ENCODE peak calls at places on chromosomes 16 and 17, in five cellular contexts. P, N, M, K and Y are unnamed samples.

GRCh38 chr17:83183951-83184506 is 104.6 kb downstream of the METRNL start:
- DNase-seq in P (no peak), M (no peak), K (no peak), N (no peak), Y (no peak)

GRCh38 chr16:11273721-11274324 is 394 bp upstream of the PRM3 start:
- DNase-seq in M (no peak), K (no peak), N (no peak), P (no peak), Y (no peak)

GRCh38 chr16:69872888-69873287 is 78.2 kb upstream of the CLEC18A start:
- DNase-seq in N (no peak), K (no peak), M (no peak), P (no peak), Y (peak; percentile 73)

GRCh38 chr16:88477631-88478030 is 24.6 kb downstream of the ZFPM1 start:
- DNase-seq in K (no peak), P (no peak), N (no peak), M (peak; percentile 60), Y (no peak)

GRCh38 chr17:68440526-68440925 is 16.8 kb downstream of the WIPI1 start:
- DNase-seq in K (no peak), N (no peak), P (no peak), M (no peak), Y (no peak)

GRCh38 chr16:9116141-9116540 is 24.7 kb downstream of the HAPSTR1 start:
- DNase-seq in N (no peak), P (no peak), M (no peak), K (no peak), Y (no peak)

GRCh38 chr16:13926507-13926906 is 6.6 kb downstream of the ERCC4 start:
- DNase-seq in K (no peak), M (no peak), P (no peak), N (no peak), Y (no peak)

GRCh38 chr17:38918129-38918913 is 7.1 kb upstream of the LASP1NB start:
- DNase-seq in P (no peak), M (no peak), K (no peak), N (no peak), Y (no peak)

GRCh38 chr16:12011565-12011964 is 35.0 kb downstream of the SNX29 start:
- DNase-seq in M (no peak), P (no peak), K (no peak), N (no peak), Y (no peak)

GRCh38 chr17:9475259-9475658 is 100.4 kb downstream of the STX8 start:
- DNase-seq in K (no peak), M (no peak), P (no peak), N (no peak), Y (no peak)

GRCh38 chr16:497258-497657 is 30.3 kb upstream of the CAPN15 start:
- DNase-seq in K (no peak), P (no peak), N (no peak), M (no peak), Y (no peak)

GRCh38 chr17:38428150-38428642 is at the start of gene ARHGAP23:
- DNase-seq in P (peak; percentile 60), M (peak; percentile 83), K (peak; percentile 72), N (peak; percentile 62), Y (peak; percentile 75)

GRCh38 chr17:63955232-63955631 is 17.5 kb downstream of the SCN4A start:
- DNase-seq in K (no peak), N (no peak), M (no peak), P (no peak), Y (no peak)

GRCh38 chr17:57501016-57501415 is 244.1 kb downstream of the CCDC182 start:
- DNase-seq in P (no peak), K (no peak), N (no peak), M (no peak), Y (no peak)

GRCh38 chr16:51031598-51031997 is 119.5 kb downstream of the SALL1 start:
- DNase-seq in M (no peak), N (no peak), P (no peak), K (no peak), Y (no peak)

GRCh38 chr16:2516391-2517240 is 2.9 kb downstream of the ATP6V0C start:
- DNase-seq in N (no peak), P (no peak), M (no peak), K (peak; percentile 10), Y (no peak)

GRCh38 chr16:46883353-46883689 is 841 bp upstream of the GPT2 start:
- DNase-seq in K (no peak), N (peak; percentile 17), P (no peak), M (no peak), Y (no peak)

DNA sequence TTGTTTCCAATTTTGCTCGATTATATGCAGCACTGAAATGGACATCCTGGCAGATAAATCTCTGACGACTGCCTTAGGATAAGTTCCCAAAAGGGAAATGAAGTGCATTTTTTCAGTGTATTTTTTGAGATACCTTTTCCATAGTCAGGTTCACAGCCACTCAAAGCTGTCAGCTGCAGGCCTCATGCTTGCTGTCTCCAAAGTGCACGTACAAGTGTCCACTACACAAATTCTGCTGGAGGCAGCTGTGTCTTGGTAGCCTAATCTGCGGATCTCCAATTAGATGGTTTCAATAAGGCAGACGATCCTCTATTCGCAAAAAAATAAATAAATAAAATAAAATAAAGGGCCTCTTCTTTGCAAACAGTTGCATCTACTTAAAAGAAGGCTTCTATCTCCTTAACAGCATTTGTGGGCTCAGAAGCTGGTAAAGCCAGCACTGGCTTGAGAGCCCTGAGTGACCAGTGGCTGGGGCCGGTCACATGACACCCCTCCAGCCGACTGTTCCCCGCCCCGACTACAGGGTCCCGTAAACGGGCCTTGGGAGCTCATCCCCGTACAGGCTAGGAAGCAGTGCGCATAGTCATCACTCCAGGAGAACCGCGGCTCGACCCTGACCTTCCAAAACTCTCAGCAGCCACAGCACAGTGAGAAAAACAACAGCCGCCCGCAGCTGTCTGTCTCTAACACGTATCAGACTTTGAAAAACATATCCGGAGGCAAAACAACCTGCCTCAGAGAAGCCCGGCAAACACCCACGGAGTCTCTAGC is 18.8 kb downstream of the RPH3AL start:
- DNase-seq in K (peak; percentile 33), N (peak; percentile 67), P (no peak), M (peak; percentile 34), Y (peak; percentile 73)
- TF ChIP-seq POLR2A in K (no peak), N (peak; percentile 35), P (no peak), M (no peak), Y (peak; percentile 45)

DNA sequence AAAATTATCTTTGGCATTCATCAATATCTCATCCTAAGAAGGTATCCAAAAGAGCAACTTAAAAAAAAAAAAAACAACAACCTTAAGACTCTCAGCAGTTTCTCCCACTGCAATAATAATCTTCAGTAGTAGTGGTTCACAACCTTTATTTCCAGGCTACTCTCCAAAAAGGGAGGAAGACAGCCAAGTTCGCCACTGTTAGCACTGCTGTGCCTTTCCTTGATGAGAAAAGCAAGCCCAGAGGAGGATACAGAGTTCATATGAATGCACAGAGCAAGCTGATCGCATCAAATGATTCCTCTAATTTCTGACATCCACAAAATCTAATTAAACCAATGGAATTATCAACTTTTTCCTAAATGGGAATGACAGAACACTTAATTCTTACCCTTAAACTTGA is 199.4 kb downstream of the AATF start:
- DNase-seq in M (no peak), P (no peak), K (no peak), N (no peak), Y (no peak)
- TF ChIP-seq POLR2A in M (no peak), P (no peak), K (no peak), N (no peak), Y (no peak)

GRCh38 chr17:42107124-42107523 is 5.4 kb downstream of the DHX58 start:
- DNase-seq in N (no peak), K (no peak), P (no peak), M (no peak), Y (no peak)

GRCh38 chr17:42106009-42106408 is 6.5 kb downstream of the DHX58 start:
- DNase-seq in N (no peak), P (no peak), M (no peak), K (no peak), Y (no peak)

GRCh38 chr17:42109086-42109485 is 3.4 kb downstream of the DHX58 start:
- DNase-seq in N (no peak), M (no peak), K (no peak), P (no peak), Y (no peak)

GRCh38 chr17:42110301-42111264 is 1.9 kb downstream of the DHX58 start:
- DNase-seq in K (no peak), M (no peak), P (no peak), N (no peak), Y (no peak)

DNA sequence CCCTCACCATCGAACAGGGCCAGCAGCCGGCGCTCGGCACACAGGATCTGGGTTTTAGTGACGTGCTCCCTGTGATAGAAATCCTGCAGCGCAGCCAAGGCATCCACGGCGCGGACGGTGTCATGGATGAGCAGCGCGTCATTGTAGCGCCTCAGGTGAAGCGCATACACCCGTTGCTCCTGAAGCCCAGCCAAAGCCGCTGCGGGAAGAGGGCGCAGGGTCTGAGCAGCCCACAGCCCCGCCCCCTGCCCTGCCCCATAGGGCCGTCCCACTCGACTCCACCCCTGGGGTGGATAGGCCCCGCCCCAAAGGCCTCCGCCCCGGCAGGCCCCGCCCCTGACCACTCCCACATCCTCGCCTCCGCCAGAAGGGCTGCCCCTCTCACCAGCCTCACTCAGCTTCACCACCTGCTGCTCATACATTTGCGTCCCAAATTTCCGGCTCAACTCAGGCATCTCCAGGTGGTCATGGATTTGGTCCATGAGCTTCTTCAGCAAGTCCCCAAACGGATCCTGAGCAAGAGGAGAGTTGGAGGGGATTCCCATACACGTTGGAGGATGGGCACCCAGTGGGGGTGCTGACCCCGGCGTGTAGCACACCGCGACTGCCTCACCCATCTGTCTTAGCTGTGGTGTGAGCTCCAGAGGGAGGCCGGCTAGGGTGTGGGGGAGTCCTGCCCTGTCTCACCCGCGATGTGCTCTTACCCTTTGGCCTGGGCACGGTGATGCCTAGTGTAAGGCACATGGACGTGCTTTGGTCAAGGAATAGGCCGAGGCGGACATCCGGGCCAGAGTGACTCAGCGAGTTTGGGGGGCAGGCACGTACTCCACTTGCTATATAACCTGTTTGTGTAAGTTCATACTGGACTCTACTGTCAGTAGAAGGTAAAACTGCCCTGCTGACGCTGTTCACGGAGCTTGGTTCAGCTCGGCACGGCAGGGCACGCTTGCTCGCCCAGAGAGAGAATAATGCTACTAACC is 4.6 kb downstream of the DHX58 start:
- DNase-seq in K (peak; percentile 32), M (peak; percentile 69), N (peak; percentile 92), P (peak; percentile 88), Y (peak; percentile 72)
- TF ChIP-seq POLR2A in K (no peak), M (no peak), N (no peak), P (no peak), Y (no peak)

DNA sequence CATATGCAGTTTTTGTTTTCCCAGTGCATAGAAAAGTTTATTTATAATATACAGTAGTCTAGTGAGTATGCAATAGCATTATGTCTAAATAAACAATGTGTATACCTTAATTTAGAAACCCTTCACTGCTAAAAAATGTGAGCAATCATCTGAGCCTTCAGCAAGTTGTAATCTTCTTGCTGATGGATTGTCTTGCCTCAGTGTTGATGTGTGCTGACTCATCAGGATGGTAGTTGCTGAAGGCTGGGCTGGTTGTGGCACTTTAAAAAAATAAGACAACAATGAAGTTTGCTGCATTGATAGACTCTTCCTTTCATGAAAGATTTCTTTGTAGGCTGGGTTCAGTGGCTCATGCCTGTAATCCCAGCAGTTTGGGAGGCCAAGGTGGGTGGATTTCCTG is 13.9 kb upstream of the CAPNS2 start:
- DNase-seq in K (peak; percentile 69), M (no peak), P (no peak), N (no peak), Y (no peak)
- TF ChIP-seq POLR2A in K (no peak), M (no peak), P (no peak), N (no peak), Y (no peak)

DNA sequence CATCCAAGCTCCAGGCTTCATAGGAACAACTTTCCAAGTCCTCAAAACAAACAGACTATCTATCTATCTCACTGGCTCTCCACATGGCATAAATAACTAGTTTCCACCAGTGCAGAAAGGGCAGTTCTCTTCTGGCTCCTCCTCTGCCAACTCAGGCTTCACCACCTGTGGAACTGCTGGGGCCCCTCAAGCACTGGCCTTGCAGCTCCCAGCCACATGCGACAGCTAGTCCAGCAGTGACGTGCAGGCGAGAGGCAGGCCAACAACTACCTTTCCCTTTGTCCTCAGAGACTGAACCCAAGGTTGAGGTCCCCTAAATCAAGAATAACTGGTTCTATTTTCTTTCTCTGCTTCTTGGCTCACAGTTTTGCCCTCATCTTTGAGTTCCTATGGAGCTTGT is 137.6 kb downstream of the AATF start:
- DNase-seq in K (no peak), N (no peak), P (no peak), M (no peak), Y (peak; percentile 78)
- TF ChIP-seq POLR2A in K (no peak), N (no peak), P (no peak), M (no peak), Y (no peak)